ENCODE peak calls at places on chromosomes 3 and 15, in nine cellular contexts. M is upper lobe of left lung, I is foreskin fibroblast, S is pancreas, U is lung, A is WTC11, X is IMR-90, O is stomach, H is HepG2. R is an unnamed sample.

GRCh38 chr15:77004189-77004588 is 9.3 kb downstream of the PSTPIP1 start:
- DNase-seq in S (no peak), O (no peak), A (no peak), U (peak), X (no peak), H (no peak), I (no peak), M (no peak), R (peak)

GRCh38 chr15:60035344-60035743 is 31.2 kb downstream of the FOXB1 start:
- DNase-seq in I (no peak), U (no peak), H (no peak), O (no peak), S (no peak), M (no peak), A (no peak), X (no peak), R (no peak)

GRCh38 chr3:50150863-50151686 is 4.0 kb upstream of the SEMA3F start:
- DNase-seq in S (no peak), A (peak), M (peak), H (no peak), U (no peak), X (no peak), I (no peak), O (peak), R (no peak)

GRCh38 chr3:168398371-168399030 is 302.8 kb upstream of the GOLIM4 start:
- DNase-seq in M (no peak), X (peak), S (no peak), I (peak), O (no peak), H (no peak), A (no peak), U (no peak), R (no peak)

GRCh38 chr3:32506466-32506865 is 3.8 kb upstream of the CMTM6 start:
- DNase-seq in S (no peak), O (no peak), M (no peak), I (no peak), X (no peak), A (no peak), H (no peak), U (no peak), R (no peak)

GRCh38 chr15:76105911-76106310 is 46.1 kb downstream of the TMEM266 start:
- DNase-seq in H (no peak), U (no peak), M (no peak), X (no peak), A (no peak), S (no peak), O (no peak), I (no peak), R (no peak)

GRCh38 chr15:76576526-76577279 is 240.1 kb downstream of the ISL2 start:
- DNase-seq in H (peak), S (peak), U (peak), I (peak), O (peak), X (peak), A (no peak), M (no peak), R (no peak)

GRCh38 chr15:100665570-100665969 is 63.2 kb downstream of the ASB7 start:
- DNase-seq in H (no peak), U (no peak), M (no peak), O (no peak), A (no peak), X (peak), I (no peak), S (no peak), R (no peak)

GRCh38 chr15:89781891-89782618 is 5.9 kb downstream of the MESP2 start:
- DNase-seq in S (peak), X (peak), I (peak), O (no peak), H (peak), A (no peak), M (no peak), U (no peak), R (no peak)

GRCh38 chr15:63156086-63156707 is 1.1 kb downstream of the RPS27L start:
- DNase-seq in X (no peak), O (no peak), S (no peak), A (no peak), I (no peak), H (no peak), U (no peak), M (no peak), R (no peak)

GRCh38 chr15:61051570-61052031 is 177.5 kb downstream of the RORA start:
- DNase-seq in A (peak), I (peak), S (peak), O (no peak), H (peak), U (no peak), X (peak), M (no peak), R (peak)

GRCh38 chr3:87000940-87001339 is 10.0 kb upstream of the VGLL3 start:
- DNase-seq in S (no peak), O (no peak), H (no peak), I (no peak), A (no peak), U (no peak), X (no peak), M (no peak), R (no peak)

GRCh38 chr3:18505056-18505455 is 79.9 kb upstream of the SATB1 start:
- DNase-seq in O (no peak), X (no peak), M (no peak), S (no peak), H (no peak), U (no peak), A (no peak), I (no peak), R (no peak)

GRCh38 chr15:77454265-77454664 is 33.6 kb downstream of the HMG20A start:
- DNase-seq in X (peak), S (no peak), O (no peak), M (no peak), U (no peak), H (no peak), I (no peak), A (no peak), R (no peak)

GRCh38 chr15:85412956-85413854 is 32.8 kb downstream of the AKAP13 start:
- DNase-seq in M (no peak), H (peak), O (peak), X (peak), I (peak), S (peak), U (peak), A (no peak), R (peak)

GRCh38 chr15:73965730-73966103 is 26.4 kb downstream of the STOML1 start:
- DNase-seq in A (no peak), O (no peak), H (no peak), U (no peak), I (peak), X (peak), S (no peak), M (no peak), R (no peak)

GRCh38 chr3:123126051-123126450 is 59.2 kb downstream of the PDIA5 start:
- DNase-seq in M (no peak), O (no peak), S (no peak), U (no peak), A (no peak), H (no peak), X (no peak), I (no peak), R (no peak)

GRCh38 chr3:13563321-13563720 is 14.4 kb downstream of the FBLN2 start:
- DNase-seq in S (no peak), A (no peak), O (no peak), X (no peak), U (no peak), H (no peak), M (no peak), I (no peak), R (no peak)

GRCh38 chr3:192597511-192597910 is 129.8 kb downstream of the FGF12 start:
- DNase-seq in O (peak), A (no peak), S (no peak), M (no peak), H (no peak), X (no peak), I (no peak), U (no peak), R (no peak)

GRCh38 chr3:147775816-147776530 is 366.8 kb downstream of the ZIC1 start:
- DNase-seq in S (no peak), M (no peak), I (no peak), O (no peak), H (no peak), A (no peak), U (no peak), X (no peak), R (no peak)

GRCh38 chr3:73036694-73037368 is 24.6 kb upstream of the EBLN2 start:
- DNase-seq in H (no peak), S (no peak), M (no peak), A (no peak), X (no peak), I (no peak), U (no peak), O (no peak), R (no peak)

GRCh38 chr3:84925571-84925970 is 33.2 kb upstream of the CADM2 start:
- DNase-seq in O (no peak), S (no peak), X (no peak), U (no peak), A (no peak), M (no peak), H (no peak), I (no peak), R (no peak)

GRCh38 chr3:193874512-193874911 is 261.4 kb upstream of the HES1 start:
- DNase-seq in I (no peak), M (no peak), A (no peak), X (no peak), S (no peak), O (no peak), H (no peak), U (no peak), R (no peak)

GRCh38 chr15:90479656-90480055 is 50.1 kb upstream of the CRTC3 start:
- DNase-seq in X (peak), U (peak), S (peak), H (no peak), M (no peak), A (no peak), I (no peak), O (peak), R (no peak)

GRCh38 chr3:177124882-177125281 is 72.4 kb downstream of the TBL1XR1 start:
- DNase-seq in O (no peak), S (no peak), X (no peak), U (no peak), H (no peak), I (peak), A (no peak), M (no peak), R (no peak)

GRCh38 chr3:195897081-195897852 is 11.1 kb downstream of the TNK2 start:
- DNase-seq in S (no peak), O (no peak), H (no peak), A (no peak), I (peak), X (peak), U (no peak), M (peak), R (no peak)

GRCh38 chr3:89577517-89578252 is 470.3 kb downstream of the EPHA3 start:
- DNase-seq in I (no peak), S (no peak), X (no peak), A (no peak), M (no peak), O (no peak), H (peak), U (no peak), R (no peak)

GRCh38 chr3:58647661-58648141 is 18.9 kb downstream of the FAM3D start:
- DNase-seq in M (no peak), S (peak), H (no peak), I (peak), A (no peak), U (no peak), X (no peak), O (peak), R (no peak)

GRCh38 chr3:16106050-16106449 is 68.4 kb upstream of the GALNT15 start:
- DNase-seq in M (no peak), I (no peak), A (no peak), S (no peak), H (no peak), O (no peak), X (no peak), U (no peak), R (no peak)

GRCh38 chr3:138941259-138941885 is 5.6 kb downstream of the FOXL2 start:
- DNase-seq in H (peak), U (no peak), X (peak), I (peak), M (peak), O (no peak), A (peak), S (peak), R (peak)

GRCh38 chr3:126083511-126083912 is 412 bp downstream of the SLC41A3 start:
- DNase-seq in O (peak), M (peak), A (peak), X (peak), U (no peak), I (peak), S (peak), H (peak), R (peak)

GRCh38 chr15:70512772-70513362 is 250.5 kb downstream of the UACA start:
- DNase-seq in S (no peak), I (no peak), A (peak), M (no peak), U (peak), H (peak), X (peak), O (peak), R (peak)

GRCh38 chr3:29440321-29441019 is 159.6 kb downstream of the RBMS3 start:
- DNase-seq in X (no peak), M (no peak), U (no peak), O (no peak), A (no peak), S (no peak), I (no peak), H (no peak), R (no peak)

GRCh38 chr15:64856429-64857145 is 14.9 kb downstream of the PLEKHO2 start:
- DNase-seq in M (no peak), A (no peak), I (peak), O (no peak), U (no peak), X (peak), H (peak), S (peak), R (no peak)

GRCh38 chr3:176167272-176167671 is 1030.0 kb downstream of the TBL1XR1 start:
- DNase-seq in H (no peak), A (no peak), X (no peak), U (no peak), S (no peak), O (no peak), M (no peak), I (no peak), R (no peak)

GRCh38 chr3:169604568-169604967 is 58.9 kb downstream of the MECOM start:
- DNase-seq in S (no peak), U (no peak), O (no peak), X (no peak), I (no peak), H (no peak), A (no peak), M (no peak), R (no peak)
- TF ChIP-seq CTCF in S (no peak), U (no peak), O (no peak), X (peak), I (peak), H (no peak), A (no peak), M (no peak), R (no peak)

GRCh38 chr3:104606812-104607211 is 759.9 kb upstream of the ALCAM start:
- DNase-seq in M (no peak), I (no peak), X (no peak), O (peak), A (no peak), U (no peak), S (no peak), H (peak), R (no peak)
- TF ChIP-seq CTCF in M (no peak), I (no peak), X (no peak), O (no peak), A (no peak), U (no peak), S (no peak), H (no peak), R (no peak)

DNA sequence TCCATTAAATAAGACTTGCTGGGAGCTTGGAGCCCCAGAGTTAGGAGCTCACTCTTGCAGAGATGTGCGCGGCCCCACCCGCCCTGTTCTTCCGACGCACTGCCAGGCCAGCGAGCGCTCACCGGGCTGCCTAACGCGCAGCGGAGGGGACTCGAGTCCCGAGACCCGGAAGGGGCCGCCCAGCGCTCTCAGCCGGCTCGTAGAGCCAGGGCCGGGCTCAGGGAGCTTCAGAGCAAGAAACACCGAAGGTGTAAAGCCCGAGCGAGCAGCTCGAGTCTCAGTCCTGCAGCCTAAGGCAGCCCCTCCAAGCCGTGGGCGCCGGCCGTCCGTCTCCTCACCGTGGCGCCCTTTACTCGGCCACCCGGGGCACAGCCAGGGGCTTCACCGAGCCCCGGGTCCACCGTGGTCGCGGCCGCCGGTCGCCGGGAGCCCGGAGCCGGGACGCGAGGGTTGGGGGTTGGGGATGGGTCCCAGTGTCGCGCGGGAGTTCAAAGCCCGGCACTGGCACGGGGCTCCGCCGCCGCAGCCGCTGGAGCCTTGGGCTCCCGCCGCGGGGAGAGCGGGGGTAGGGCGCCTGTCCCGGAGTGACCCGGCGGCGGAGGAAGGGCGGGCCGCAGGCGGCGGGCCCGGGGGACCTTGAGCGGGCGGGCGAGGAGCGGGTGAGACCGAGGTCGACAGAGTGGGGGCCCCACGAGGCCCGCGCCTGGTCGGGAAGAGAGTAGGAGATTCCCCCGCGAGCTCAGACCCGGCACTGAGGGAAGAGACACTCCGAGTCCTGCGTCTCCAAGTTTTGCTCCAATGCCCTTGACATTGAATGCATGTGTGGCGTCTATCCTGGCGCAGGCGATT is 26.9 kb upstream of the THRB start:
- DNase-seq in O (peak), U (peak), M (peak), A (peak), H (peak), I (no peak), S (peak), X (no peak), R (peak)
- TF ChIP-seq CTCF in O (no peak), U (no peak), M (no peak), A (no peak), H (peak), I (no peak), S (no peak), X (no peak), R (no peak)

GRCh38 chr15:43260011-43260615 is 6.6 kb downstream of the TGM5 start:
- DNase-seq in S (no peak), I (no peak), X (no peak), H (no peak), U (no peak), O (no peak), A (no peak), M (peak), R (no peak)
- TF ChIP-seq CTCF in S (no peak), I (no peak), X (no peak), H (no peak), U (no peak), O (no peak), A (no peak), M (no peak), R (no peak)

GRCh38 chr3:41863024-41863423 is 98.9 kb downstream of the ULK4 start:
- DNase-seq in M (no peak), I (no peak), X (no peak), A (peak), H (peak), S (no peak), O (no peak), U (no peak), R (no peak)
- TF ChIP-seq CTCF in M (no peak), I (no peak), X (no peak), A (peak), H (peak), S (no peak), O (no peak), U (no peak), R (no peak)

DNA sequence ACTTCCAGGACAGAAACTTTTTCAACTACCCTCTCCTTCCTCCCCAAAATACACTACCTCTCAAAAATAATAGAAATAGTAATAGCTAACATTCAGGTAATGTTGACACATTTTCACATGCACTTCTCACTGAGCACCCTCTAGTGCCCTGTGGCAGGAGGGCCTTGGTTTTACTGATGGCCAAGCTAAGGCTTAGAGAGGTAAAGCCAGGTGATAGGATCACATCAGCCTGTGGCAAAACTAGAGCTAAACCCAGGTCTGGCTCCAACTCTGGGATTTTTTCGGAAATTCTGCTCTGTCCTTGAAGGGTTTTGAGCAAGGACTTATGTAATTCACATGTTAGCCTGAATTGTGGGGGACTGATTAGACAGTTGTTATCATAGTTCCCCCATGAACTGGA is 922 bp upstream of the TAMM41 start:
- DNase-seq in O (no peak), S (no peak), X (no peak), M (no peak), U (no peak), H (peak), A (no peak), I (no peak), R (no peak)
- TF ChIP-seq CTCF in O (no peak), S (no peak), X (no peak), M (no peak), U (no peak), H (peak), A (no peak), I (no peak), R (no peak)

DNA sequence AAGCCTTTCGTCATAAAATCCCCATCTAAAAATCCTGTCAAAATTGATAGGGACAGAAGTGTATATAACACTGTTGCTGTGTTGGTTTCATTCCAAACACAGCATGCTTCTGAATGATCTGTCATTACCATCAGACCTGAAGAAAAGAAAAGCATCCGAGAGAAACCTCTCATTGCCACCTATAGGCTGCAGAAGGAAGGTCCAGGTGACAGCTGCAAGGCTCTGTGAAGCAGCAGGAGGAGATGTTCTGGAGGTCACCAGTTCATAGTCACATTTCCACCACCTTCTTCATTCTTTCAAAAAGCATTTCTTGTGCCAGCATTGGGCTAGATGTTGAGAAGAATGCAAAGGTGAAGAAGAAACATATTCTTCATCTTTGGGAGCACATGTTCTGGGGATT is 503.7 kb upstream of the NR2F2 start:
- DNase-seq in M (no peak), U (no peak), I (no peak), O (no peak), A (no peak), S (no peak), X (no peak), H (no peak), R (no peak)
- TF ChIP-seq CTCF in M (no peak), U (no peak), I (no peak), O (no peak), A (peak), S (no peak), X (no peak), H (no peak), R (no peak)

R was measured in endothelial cell.